ENCODE peak calls at places on chromosomes 11 and 22, in eight cellular contexts. One of them, this sample, is unnamed.

GRCh38 chr11:126046796-126047195 is 15.9 kb downstream of the CDON start:
- DNase-seq in sigmoid colon: no peak
- DNase-seq in adrenal gland: no peak
- DNase-seq in cardiac muscle cell: no peak
- DNase-seq in breast epithelium: no peak
- DNase-seq in pancreas: no peak
- DNase-seq in transverse colon: no peak
- DNase-seq in endodermal cell: no peak
- DNase-seq in this sample: no peak

GRCh38 chr11:2187267-2187707 is 15.7 kb upstream of the TH start:
- DNase-seq in sigmoid colon: no peak
- DNase-seq in adrenal gland: no peak
- DNase-seq in cardiac muscle cell: no peak
- DNase-seq in breast epithelium: no peak
- DNase-seq in pancreas: no peak
- DNase-seq in transverse colon: no peak
- DNase-seq in endodermal cell: no peak
- DNase-seq in this sample: no peak

GRCh38 chr22:46833228-46833627 is 70.8 kb downstream of the TBC1D22A start:
- DNase-seq in sigmoid colon: no peak
- DNase-seq in adrenal gland: no peak
- DNase-seq in cardiac muscle cell: peak; percentile 42
- DNase-seq in breast epithelium: no peak
- DNase-seq in pancreas: no peak
- DNase-seq in transverse colon: no peak
- DNase-seq in endodermal cell: peak; percentile 87
- DNase-seq in this sample: no peak

GRCh38 chr11:119066481-119066880 is 1.1 kb upstream of the VPS11 start:
- DNase-seq in sigmoid colon: no peak
- DNase-seq in adrenal gland: no peak
- DNase-seq in cardiac muscle cell: no peak
- DNase-seq in breast epithelium: no peak
- DNase-seq in pancreas: no peak
- DNase-seq in transverse colon: no peak
- DNase-seq in endodermal cell: no peak
- DNase-seq in this sample: no peak

GRCh38 chr11:7964873-7965272 is 374 bp downstream of the NLRP10 start:
- DNase-seq in sigmoid colon: no peak
- DNase-seq in adrenal gland: no peak
- DNase-seq in cardiac muscle cell: no peak
- DNase-seq in breast epithelium: no peak
- DNase-seq in pancreas: no peak
- DNase-seq in transverse colon: no peak
- DNase-seq in endodermal cell: no peak
- DNase-seq in this sample: peak; percentile 78

GRCh38 chr11:60947666-60948065 is 4.3 kb downstream of the SLC15A3 start:
- DNase-seq in sigmoid colon: no peak
- DNase-seq in adrenal gland: no peak
- DNase-seq in cardiac muscle cell: no peak
- DNase-seq in breast epithelium: no peak
- DNase-seq in pancreas: no peak
- DNase-seq in transverse colon: no peak
- DNase-seq in endodermal cell: no peak
- DNase-seq in this sample: no peak

GRCh38 chr11:4491878-4492606 is 9.6 kb downstream of the OR52K1 start:
- DNase-seq in sigmoid colon: no peak
- DNase-seq in adrenal gland: no peak
- DNase-seq in cardiac muscle cell: no peak
- DNase-seq in breast epithelium: no peak
- DNase-seq in pancreas: no peak
- DNase-seq in transverse colon: no peak
- DNase-seq in endodermal cell: no peak
- DNase-seq in this sample: peak; percentile 32

GRCh38 chr22:17199131-17199731 is 20.0 kb downstream of the ADA2 start:
- DNase-seq in sigmoid colon: no peak
- DNase-seq in adrenal gland: peak; percentile 22
- DNase-seq in cardiac muscle cell: peak; percentile 84
- DNase-seq in breast epithelium: no peak
- DNase-seq in pancreas: no peak
- DNase-seq in transverse colon: no peak
- DNase-seq in endodermal cell: peak; percentile 90
- DNase-seq in this sample: peak; percentile 27

GRCh38 chr22:37187891-37188761 is at the start of gene C1QTNF6:
- DNase-seq in sigmoid colon: peak; percentile 68
- DNase-seq in adrenal gland: no peak
- DNase-seq in cardiac muscle cell: peak; percentile 87
- DNase-seq in breast epithelium: no peak
- DNase-seq in pancreas: no peak
- DNase-seq in transverse colon: no peak
- DNase-seq in endodermal cell: peak; percentile 90
- DNase-seq in this sample: peak; percentile 41

GRCh38 chr11:73585834-73586575 is 11.9 kb downstream of the FAM168A start:
- DNase-seq in sigmoid colon: no peak
- DNase-seq in adrenal gland: no peak
- DNase-seq in cardiac muscle cell: no peak
- DNase-seq in breast epithelium: no peak
- DNase-seq in pancreas: no peak
- DNase-seq in transverse colon: no peak
- DNase-seq in endodermal cell: no peak
- DNase-seq in this sample: peak; percentile 82

GRCh38 chr11:12531020-12531419 is 143.2 kb upstream of the TEAD1 start:
- DNase-seq in sigmoid colon: peak; percentile 3
- DNase-seq in adrenal gland: no peak
- DNase-seq in cardiac muscle cell: no peak
- DNase-seq in breast epithelium: no peak
- DNase-seq in pancreas: no peak
- DNase-seq in transverse colon: no peak
- DNase-seq in endodermal cell: no peak
- DNase-seq in this sample: no peak

GRCh38 chr11:79062814-79063762 is 377.7 kb downstream of the TENM4 start:
- DNase-seq in sigmoid colon: no peak
- DNase-seq in adrenal gland: no peak
- DNase-seq in cardiac muscle cell: peak; percentile 61
- DNase-seq in breast epithelium: no peak
- DNase-seq in pancreas: peak; percentile 34
- DNase-seq in transverse colon: no peak
- DNase-seq in endodermal cell: peak; percentile 84
- DNase-seq in this sample: peak; percentile 93

GRCh38 chr11:72673943-72674828 is at the start of gene PDE2A:
- DNase-seq in sigmoid colon: no peak
- DNase-seq in adrenal gland: no peak
- DNase-seq in cardiac muscle cell: no peak
- DNase-seq in breast epithelium: no peak
- DNase-seq in pancreas: no peak
- DNase-seq in transverse colon: no peak
- DNase-seq in endodermal cell: peak; percentile 85
- DNase-seq in this sample: no peak

GRCh38 chr11:33660962-33661361 is 39.7 kb downstream of the C11orf91 start:
- DNase-seq in sigmoid colon: no peak
- DNase-seq in adrenal gland: no peak
- DNase-seq in cardiac muscle cell: no peak
- DNase-seq in breast epithelium: no peak
- DNase-seq in pancreas: no peak
- DNase-seq in transverse colon: no peak
- DNase-seq in endodermal cell: no peak
- DNase-seq in this sample: no peak

GRCh38 chr22:44129614-44129976 is 51.1 kb upstream of the PARVG start:
- DNase-seq in sigmoid colon: peak; percentile 19
- DNase-seq in adrenal gland: no peak
- DNase-seq in cardiac muscle cell: peak; percentile 33
- DNase-seq in breast epithelium: no peak
- DNase-seq in pancreas: no peak
- DNase-seq in transverse colon: no peak
- DNase-seq in endodermal cell: no peak
- DNase-seq in this sample: peak; percentile 80

GRCh38 chr22:44181033-44181911 is 547 bp downstream of the PARVG start:
- DNase-seq in sigmoid colon: no peak
- DNase-seq in adrenal gland: no peak
- DNase-seq in cardiac muscle cell: no peak
- DNase-seq in breast epithelium: no peak
- DNase-seq in pancreas: no peak
- DNase-seq in transverse colon: peak; percentile 53
- DNase-seq in endodermal cell: no peak
- DNase-seq in this sample: no peak

GRCh38 chr11:62133328-62134065 is 9.7 kb downstream of the INCENP start:
- DNase-seq in sigmoid colon: no peak
- DNase-seq in adrenal gland: no peak
- DNase-seq in cardiac muscle cell: no peak
- DNase-seq in breast epithelium: no peak
- DNase-seq in pancreas: no peak
- DNase-seq in transverse colon: no peak
- DNase-seq in endodermal cell: no peak
- DNase-seq in this sample: peak; percentile 66

DNA sequence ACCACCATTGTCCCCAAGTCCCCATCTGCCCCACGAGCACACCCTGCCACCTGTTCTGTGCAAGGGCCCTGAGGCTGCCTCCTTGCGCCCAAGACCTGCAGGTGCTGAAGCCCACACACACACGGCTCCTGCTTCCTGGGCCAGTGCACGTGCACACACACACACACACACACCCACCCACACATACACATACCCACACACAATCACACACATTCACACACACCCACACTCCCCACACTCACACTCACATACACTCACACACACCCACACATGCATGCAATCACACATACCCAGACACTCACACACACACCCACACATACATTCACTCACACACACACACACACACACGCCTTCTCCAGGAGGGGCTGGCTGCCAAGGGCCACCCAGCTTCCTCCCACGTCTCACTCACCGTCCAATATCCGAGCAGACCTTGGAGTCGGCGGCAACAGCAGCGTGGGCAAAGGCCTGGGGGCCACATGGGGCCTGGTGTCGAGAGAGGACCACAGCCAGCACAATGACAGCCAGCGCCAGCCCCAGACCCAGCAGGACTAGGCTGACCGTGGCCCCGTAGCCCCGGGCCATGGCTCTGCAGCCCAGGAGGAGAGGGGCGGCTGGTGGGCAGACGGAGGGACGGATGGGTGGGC is 616 bp downstream of the GGT5 start:
- DNase-seq in sigmoid colon: no peak
- DNase-seq in adrenal gland: no peak
- DNase-seq in cardiac muscle cell: peak; percentile 83
- DNase-seq in breast epithelium: peak; percentile 36
- DNase-seq in pancreas: no peak
- DNase-seq in transverse colon: no peak
- DNase-seq in endodermal cell: no peak
- DNase-seq in this sample: no peak
- TF ChIP-seq CTCF in sigmoid colon: no peak
- TF ChIP-seq CTCF in adrenal gland: no peak
- TF ChIP-seq CTCF in cardiac muscle cell: no peak
- TF ChIP-seq CTCF in breast epithelium: no peak
- TF ChIP-seq CTCF in pancreas: no peak
- TF ChIP-seq CTCF in transverse colon: no peak
- TF ChIP-seq CTCF in endodermal cell: no peak
- TF ChIP-seq CTCF in this sample: no peak

GRCh38 chr11:95442531-95443050 is 211.6 kb upstream of the SESN3 start:
- DNase-seq in sigmoid colon: no peak
- DNase-seq in adrenal gland: no peak
- DNase-seq in cardiac muscle cell: no peak
- DNase-seq in breast epithelium: no peak
- DNase-seq in pancreas: no peak
- DNase-seq in transverse colon: no peak
- DNase-seq in endodermal cell: no peak
- DNase-seq in this sample: no peak

GRCh38 chr11:95443386-95443785 is 212.4 kb upstream of the SESN3 start:
- DNase-seq in sigmoid colon: no peak
- DNase-seq in adrenal gland: no peak
- DNase-seq in cardiac muscle cell: no peak
- DNase-seq in breast epithelium: no peak
- DNase-seq in pancreas: no peak
- DNase-seq in transverse colon: no peak
- DNase-seq in endodermal cell: no peak
- DNase-seq in this sample: no peak

GRCh38 chr11:95444309-95445202 is 213.6 kb upstream of the SESN3 start:
- DNase-seq in sigmoid colon: no peak
- DNase-seq in adrenal gland: no peak
- DNase-seq in cardiac muscle cell: no peak
- DNase-seq in breast epithelium: no peak
- DNase-seq in pancreas: no peak
- DNase-seq in transverse colon: no peak
- DNase-seq in endodermal cell: no peak
- DNase-seq in this sample: no peak

GRCh38 chr11:95450547-95451123 is 219.6 kb upstream of the SESN3 start:
- DNase-seq in sigmoid colon: no peak
- DNase-seq in adrenal gland: no peak
- DNase-seq in cardiac muscle cell: peak; percentile 89
- DNase-seq in breast epithelium: no peak
- DNase-seq in pancreas: no peak
- DNase-seq in transverse colon: no peak
- DNase-seq in endodermal cell: no peak
- DNase-seq in this sample: peak; percentile 67

DNA sequence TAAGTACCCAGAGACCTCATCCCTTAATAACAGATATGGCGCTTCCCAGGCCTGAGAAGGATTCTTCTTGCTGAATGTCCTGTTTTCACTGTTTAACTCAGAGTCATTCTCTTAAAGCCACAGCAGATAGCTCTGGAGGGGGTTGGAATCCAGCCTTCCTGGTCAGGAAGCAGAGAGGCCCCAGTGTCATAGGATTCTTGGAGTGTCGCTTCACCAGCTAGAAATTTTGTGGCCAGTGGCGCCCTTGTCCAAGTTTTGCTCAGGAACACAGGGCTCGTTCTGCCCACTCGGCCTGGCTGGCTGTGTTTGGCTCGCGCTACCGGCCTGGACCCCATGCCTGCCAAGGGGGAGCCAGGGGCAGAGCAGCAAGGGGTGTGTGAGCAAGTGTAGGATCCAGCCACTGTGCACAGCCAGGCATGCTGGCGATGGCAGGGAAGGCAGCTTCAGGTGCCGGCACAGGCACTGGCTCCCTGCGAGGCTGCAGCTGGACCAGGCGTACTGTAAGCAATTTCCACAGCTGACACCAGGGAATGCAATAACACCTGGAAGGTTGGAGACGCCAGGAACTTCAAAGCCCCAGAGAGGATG is 214.8 kb upstream of the SESN3 start:
- DNase-seq in sigmoid colon: no peak
- DNase-seq in adrenal gland: no peak
- DNase-seq in cardiac muscle cell: no peak
- DNase-seq in breast epithelium: peak; percentile 30
- DNase-seq in pancreas: no peak
- DNase-seq in transverse colon: no peak
- DNase-seq in endodermal cell: peak; percentile 51
- DNase-seq in this sample: peak; percentile 59
- H3K4me1 ChIP-seq in sigmoid colon: no peaks in the 10 kb centered on the region
- H3K4me1 ChIP-seq in adrenal gland: no peaks in the 10 kb centered on the region
- H3K4me1 ChIP-seq in cardiac muscle cell: no peaks in the 10 kb centered on the region
- H3K4me1 ChIP-seq in breast epithelium: no peaks in the 10 kb centered on the region
- H3K4me1 ChIP-seq in pancreas: no peaks in the 10 kb centered on the region
- H3K4me1 ChIP-seq in transverse colon: no peaks in the 10 kb centered on the region
- H3K4me1 ChIP-seq in endodermal cell: peaks cover 9% of the 10 kb centered on the region
- H3K4me1 ChIP-seq in this sample: peaks cover 4% of the 10 kb centered on the region

GRCh38 chr22:38681784-38682335 is at the start of gene TOMM22:
- DNase-seq in sigmoid colon: peak; percentile 93
- DNase-seq in adrenal gland: peak; percentile 85
- DNase-seq in cardiac muscle cell: peak; percentile 90
- DNase-seq in breast epithelium: peak; percentile 72
- DNase-seq in pancreas: peak; percentile 89
- DNase-seq in transverse colon: peak; percentile 91
- DNase-seq in endodermal cell: peak; percentile 96
- DNase-seq in this sample: peak; percentile 99
- TF ChIP-seq CTCF in sigmoid colon: no peak
- TF ChIP-seq CTCF in adrenal gland: peak; percentile 25
- TF ChIP-seq CTCF in cardiac muscle cell: peak; percentile 68
- TF ChIP-seq CTCF in breast epithelium: no peak
- TF ChIP-seq CTCF in pancreas: no peak
- TF ChIP-seq CTCF in transverse colon: no peak
- TF ChIP-seq CTCF in endodermal cell: peak; percentile 68
- TF ChIP-seq CTCF in this sample: peak; percentile 74

GRCh38 chr11:67649634-67650540 is 643 bp downstream of the ACY3 start:
- DNase-seq in sigmoid colon: peak; percentile 56
- DNase-seq in adrenal gland: no peak
- DNase-seq in cardiac muscle cell: no peak
- DNase-seq in breast epithelium: no peak
- DNase-seq in pancreas: no peak
- DNase-seq in transverse colon: no peak
- DNase-seq in endodermal cell: peak; percentile 47
- DNase-seq in this sample: peak; percentile 26
- H3K4me1 ChIP-seq in sigmoid colon: no peaks in the 10 kb centered on the region
- H3K4me1 ChIP-seq in adrenal gland: no peaks in the 10 kb centered on the region
- H3K4me1 ChIP-seq in cardiac muscle cell: no peaks in the 10 kb centered on the region
- H3K4me1 ChIP-seq in breast epithelium: no peaks in the 10 kb centered on the region
- H3K4me1 ChIP-seq in pancreas: peaks cover 25% of the 10 kb centered on the region
- H3K4me1 ChIP-seq in transverse colon: peaks cover 22% of the 10 kb centered on the region
- H3K4me1 ChIP-seq in endodermal cell: no peaks in the 10 kb centered on the region
- H3K4me1 ChIP-seq in this sample: no peaks in the 10 kb centered on the region

This sample was measured in osteoblast.